ENCODE peak calls at places on chromosome 5, in nine cellular contexts. M, C, U, Z, O, D, J, L and I are unnamed samples.

GRCh38 chr5:33072296-33072695 is 361.2 kb downstream of the NPR3 start:
- DNase-seq in C (no peak), M (no peak), D (no peak), L (no peak), Z (no peak), O (no peak), J (no peak), U (no peak), I (peak)

GRCh38 chr5:154479160-154479943 is 1.3 kb upstream of the HAND1 start:
- DNase-seq in U (no peak), L (no peak), D (peak), C (no peak), O (no peak), Z (no peak), J (no peak), M (no peak), I (no peak)

GRCh38 chr5:109857405-109858031 is 167.8 kb downstream of the MAN2A1 start:
- DNase-seq in O (no peak), U (no peak), L (peak), C (no peak), Z (no peak), J (no peak), D (no peak), M (no peak), I (no peak)

GRCh38 chr5:143509758-143510221 is 106.3 kb upstream of the NR3C1 start:
- DNase-seq in U (no peak), D (no peak), L (no peak), O (no peak), C (no peak), M (no peak), Z (no peak), J (no peak), I (no peak)

GRCh38 chr5:82406200-82406773 is 128.1 kb upstream of the RPS23 start:
- DNase-seq in J (peak), C (no peak), U (no peak), D (peak), M (peak), L (no peak), Z (no peak), O (peak), I (peak)

GRCh38 chr5:100668511-100668910 is 133.3 kb downstream of the FAM174A start:
- DNase-seq in U (no peak), J (no peak), Z (no peak), M (no peak), L (no peak), D (no peak), C (no peak), O (peak), I (peak)

GRCh38 chr5:77841616-77842015 is 65.5 kb upstream of the TBCA start:
- DNase-seq in M (no peak), U (no peak), C (no peak), O (no peak), L (no peak), Z (no peak), J (no peak), D (no peak), I (no peak)

GRCh38 chr5:178590141-178590923 is at the start of gene COL23A1:
- DNase-seq in M (no peak), Z (peak), O (peak), L (peak), U (no peak), J (peak), D (peak), C (no peak), I (peak)

GRCh38 chr5:96260009-96260408 is 173.0 kb downstream of the PCSK1 start:
- DNase-seq in O (no peak), Z (no peak), U (no peak), L (no peak), C (no peak), J (no peak), D (no peak), M (no peak), I (no peak)

GRCh38 chr5:11104543-11105151 is 343.6 kb upstream of the DAP start:
- DNase-seq in Z (no peak), J (no peak), M (no peak), O (no peak), U (no peak), C (no peak), D (no peak), L (no peak), I (no peak)

GRCh38 chr5:1801954-1802295 is 718 bp downstream of the NDUFS6 start:
- DNase-seq in C (no peak), L (peak), Z (peak), J (peak), M (no peak), D (peak), U (no peak), O (no peak), I (peak)

GRCh38 chr5:178532666-178533065 is 57.5 kb downstream of the COL23A1 start:
- DNase-seq in M (no peak), C (no peak), J (no peak), D (no peak), U (no peak), Z (peak), L (no peak), O (no peak), I (no peak)

GRCh38 chr5:116789522-116789921 is 214.9 kb upstream of the SEMA6A start:
- DNase-seq in Z (no peak), M (no peak), O (no peak), J (no peak), D (no peak), C (no peak), U (no peak), L (no peak), I (no peak)

GRCh38 chr5:158430166-158430828 is 571.4 kb upstream of the CLINT1 start:
- DNase-seq in D (no peak), U (no peak), L (no peak), O (no peak), J (no peak), M (no peak), C (no peak), Z (no peak), I (peak)

GRCh38 chr5:137651022-137651421 is 84.9 kb downstream of the KLHL3 start:
- DNase-seq in M (no peak), C (no peak), U (no peak), Z (no peak), L (no peak), D (no peak), O (peak), J (no peak), I (peak)

GRCh38 chr5:55187370-55187769 is 14.4 kb upstream of the CDC20B start:
- DNase-seq in L (peak), M (no peak), Z (peak), D (peak), J (no peak), O (no peak), C (no peak), U (no peak), I (peak)

GRCh38 chr5:131068893-131069643 is 96.0 kb downstream of the HINT1 start:
- DNase-seq in U (peak), M (no peak), O (no peak), L (no peak), D (no peak), Z (peak), C (peak), J (no peak), I (peak)

GRCh38 chr5:150608991-150609390 is 31.5 kb upstream of the SYNPO start:
- DNase-seq in M (no peak), J (no peak), O (no peak), L (no peak), C (no peak), Z (no peak), D (no peak), U (no peak), I (no peak)

GRCh38 chr5:177357459-177358332 is at the start of gene RGS14:
- DNase-seq in O (peak), Z (peak), C (peak), J (no peak), L (peak), U (no peak), D (no peak), M (no peak), I (peak)

GRCh38 chr5:142020122-142020659 is 7.4 kb upstream of the GNPDA1 start:
- DNase-seq in L (no peak), D (no peak), Z (no peak), O (no peak), C (no peak), M (no peak), U (no peak), J (no peak), I (no peak)

GRCh38 chr5:27007121-27007520 is 31.3 kb downstream of the CDH9 start:
- DNase-seq in M (no peak), D (no peak), J (no peak), U (no peak), C (no peak), Z (no peak), O (no peak), L (no peak), I (no peak)

GRCh38 chr5:33180900-33181299 is 259.9 kb upstream of the TARS1 start:
- DNase-seq in D (peak), O (peak), M (peak), C (no peak), U (no peak), Z (peak), J (no peak), L (peak), I (peak)

GRCh38 chr5:175746851-175747250 is 89.0 kb downstream of the HRH2 start:
- DNase-seq in C (no peak), Z (no peak), L (no peak), D (peak), M (no peak), U (no peak), J (peak), O (peak), I (peak)

GRCh38 chr5:52693279-52693678 is 94.4 kb upstream of the ITGA1 start:
- DNase-seq in U (no peak), C (peak), M (no peak), D (peak), J (peak), Z (peak), L (no peak), O (peak), I (peak)